ENCODE peak calls at places on chromosomes 13 and 19, in eight cellular contexts. H is GM20000, X is left ventricle myocardium inferior, U is lower leg skin, O is fibroblast of lung, S is fibroblast of pulmonary artery, R is GM23338, V is CD14-positive monocyte. E is an unnamed sample.

GRCh38 chr19:46068345-46069258 is 27.8 kb upstream of the IGFL4 start:
- DNase-seq in H (no peak), X (no peak), U (no peak), O (peak), S (peak), R (no peak), V (no peak), E (peak)

GRCh38 chr19:6011206-6011605 is 33.3 kb upstream of the RANBP3 start:
- DNase-seq in H (no peak), X (no peak), U (no peak), O (no peak), S (no peak), R (no peak), V (no peak), E (no peak)

GRCh38 chr13:109919715-109920375 is 133.5 kb upstream of the IRS2 start:
- DNase-seq in H (no peak), X (no peak), U (no peak), O (peak), S (peak), R (no peak), V (no peak), E (no peak)

GRCh38 chr13:103516009-103516795 is 450.0 kb upstream of the SLC10A2 start:
- DNase-seq in H (no peak), X (no peak), U (no peak), O (no peak), S (no peak), R (peak), V (no peak), E (no peak)

GRCh38 chr13:30744056-30744684 is 8.8 kb downstream of the ALOX5AP start:
- DNase-seq in H (peak), X (no peak), U (no peak), O (peak), S (no peak), R (no peak), V (peak), E (peak)

GRCh38 chr19:46654621-46655152 is 6.3 kb downstream of the DACT3 start:
- DNase-seq in H (no peak), X (no peak), U (no peak), O (no peak), S (no peak), R (peak), V (no peak), E (no peak)

GRCh38 chr19:48249502-48250014 is 6.2 kb downstream of the CARD8 start:
- DNase-seq in H (peak), X (peak), U (peak), O (no peak), S (peak), R (no peak), V (peak), E (no peak)

GRCh38 chr13:66775196-66775595 is 454.9 kb downstream of the PCDH9 start:
- DNase-seq in H (no peak), X (no peak), U (no peak), O (no peak), S (no peak), R (no peak), V (no peak), E (no peak)

GRCh38 chr19:37983153-37983552 is 76.1 kb downstream of the SIPA1L3 start:
- DNase-seq in H (no peak), X (no peak), U (no peak), O (peak), S (no peak), R (no peak), V (no peak), E (no peak)

GRCh38 chr13:72504026-72504925 is 223.2 kb downstream of the MZT1 start:
- DNase-seq in H (no peak), X (no peak), U (no peak), O (peak), S (no peak), R (no peak), V (no peak), E (no peak)

GRCh38 chr13:94556646-94557045 is 39.3 kb downstream of the TGDS start:
- DNase-seq in H (no peak), X (no peak), U (no peak), O (no peak), S (no peak), R (no peak), V (no peak), E (no peak)

GRCh38 chr19:40302224-40303011 is 17.3 kb upstream of the AKT2 start:
- DNase-seq in H (no peak), X (no peak), U (no peak), O (no peak), S (no peak), R (no peak), V (no peak), E (peak)

GRCh38 chr13:99442273-99442895 is 58.9 kb upstream of the TM9SF2 start:
- DNase-seq in H (no peak), X (no peak), U (peak), O (peak), S (peak), R (peak), V (no peak), E (peak)

GRCh38 chr19:31350033-31350692 is 927 bp upstream of the TSHZ3 start:
- DNase-seq in H (peak), X (peak), U (no peak), O (peak), S (peak), R (no peak), V (no peak), E (no peak)

GRCh38 chr19:45440873-45441654 is 17.3 kb upstream of the ERCC1 start:
- DNase-seq in H (no peak), X (no peak), U (no peak), O (no peak), S (peak), R (peak), V (no peak), E (no peak)

GRCh38 chr13:36244990-36245389 is 30.6 kb upstream of the SOHLH2 start:
- DNase-seq in H (no peak), X (no peak), U (no peak), O (no peak), S (no peak), R (no peak), V (no peak), E (no peak)

GRCh38 chr13:40136896-40137295 is 481.4 kb downstream of the COG6 start:
- DNase-seq in H (no peak), X (no peak), U (no peak), O (no peak), S (no peak), R (no peak), V (no peak), E (no peak)

GRCh38 chr19:41218615-41219507 is at the start of gene AXL:
- DNase-seq in H (no peak), X (peak), U (peak), O (peak), S (peak), R (peak), V (no peak), E (peak)

GRCh38 chr13:30696278-30697176 is 38.8 kb upstream of the ALOX5AP start:
- DNase-seq in H (no peak), X (peak), U (no peak), O (no peak), S (no peak), R (peak), V (peak), E (no peak)

GRCh38 chr13:35723820-35724219 is 247.3 kb upstream of the MAB21L1 start:
- DNase-seq in H (no peak), X (peak), U (no peak), O (no peak), S (peak), R (no peak), V (no peak), E (no peak)

GRCh38 chr19:44925114-44925891 is 10.9 kb downstream of the APOC1 start:
- DNase-seq in H (no peak), X (peak), U (peak), O (peak), S (peak), R (no peak), V (peak), E (no peak)

GRCh38 chr19:46442808-46443450 is 14.2 kb upstream of the PNMA8C start:
- DNase-seq in H (no peak), X (no peak), U (no peak), O (peak), S (peak), R (no peak), V (no peak), E (peak)

GRCh38 chr19:38740932-38741331 is 3.3 kb downstream of the CAPN12 start:
- DNase-seq in H (no peak), X (no peak), U (no peak), O (no peak), S (no peak), R (no peak), V (no peak), E (no peak)

GRCh38 chr19:16070366-16070990 is 5.8 kb upstream of the TPM4 start:
- DNase-seq in H (peak), X (peak), U (peak), O (no peak), S (no peak), R (no peak), V (peak), E (peak)

GRCh38 chr19:48608798-48609263 is 2.3 kb downstream of the SPACA4 start:
- DNase-seq in H (peak), X (no peak), U (no peak), O (no peak), S (peak), R (peak), V (no peak), E (peak)

GRCh38 chr13:57557979-57558529 is 73.5 kb upstream of the PCDH17 start:
- DNase-seq in H (no peak), X (no peak), U (no peak), O (peak), S (peak), R (peak), V (no peak), E (no peak)

GRCh38 chr19:40510526-40511115 is 43.8 kb downstream of the SPTBN4 start:
- DNase-seq in H (no peak), X (no peak), U (no peak), O (no peak), S (no peak), R (no peak), V (no peak), E (no peak)

GRCh38 chr13:97459215-97459772 is 25.3 kb downstream of the RAP2A start:
- DNase-seq in H (no peak), X (no peak), U (no peak), O (no peak), S (no peak), R (no peak), V (no peak), E (no peak)

GRCh38 chr13:109989155-109989554 is 202.8 kb upstream of the IRS2 start:
- DNase-seq in H (no peak), X (no peak), U (no peak), O (peak), S (peak), R (no peak), V (no peak), E (no peak)

GRCh38 chr13:41001695-41002094 is 17.4 kb downstream of the ELF1 start:
- DNase-seq in H (no peak), X (no peak), U (no peak), O (no peak), S (no peak), R (no peak), V (no peak), E (no peak)

GRCh38 chr19:44846455-44847143 is 502 bp downstream of the NECTIN2 start:
- DNase-seq in H (no peak), X (no peak), U (peak), O (peak), S (peak), R (peak), V (no peak), E (peak)

GRCh38 chr19:7395360-7395781 is 46.6 kb downstream of the ARHGEF18 start:
- DNase-seq in H (no peak), X (no peak), U (peak), O (no peak), S (peak), R (no peak), V (no peak), E (no peak)

GRCh38 chr19:28643284-28643683 is 569.7 kb downstream of the UQCRFS1 start:
- DNase-seq in H (no peak), X (no peak), U (no peak), O (no peak), S (no peak), R (no peak), V (no peak), E (no peak)

GRCh38 chr13:46184277-46184699 is 2.3 kb upstream of the LCP1 start:
- DNase-seq in H (peak), X (peak), U (no peak), O (no peak), S (peak), R (peak), V (peak), E (no peak)

GRCh38 chr19:56839665-56840451 is 668 bp downstream of the PEG3 start:
- DNase-seq in H (no peak), X (peak), U (peak), O (peak), S (peak), R (no peak), V (peak), E (no peak)

GRCh38 chr13:100646030-100646673 is 28.4 kb downstream of the TMTC4 start:
- DNase-seq in H (no peak), X (no peak), U (no peak), O (peak), S (peak), R (peak), V (no peak), E (peak)
- TF ChIP-seq CTCF in H (peak), X (peak), U (no peak), O (peak), S (peak), R (peak), V (no peak), E (no peak)

GRCh38 chr19:3505598-3506383 is at the start of gene FZR1:
- DNase-seq in H (peak), X (peak), U (peak), O (peak), S (peak), R (peak), V (peak), E (peak)
- TF ChIP-seq CTCF in H (no peak), X (no peak), U (no peak), O (no peak), S (peak), R (no peak), V (no peak), E (no peak)

DNA sequence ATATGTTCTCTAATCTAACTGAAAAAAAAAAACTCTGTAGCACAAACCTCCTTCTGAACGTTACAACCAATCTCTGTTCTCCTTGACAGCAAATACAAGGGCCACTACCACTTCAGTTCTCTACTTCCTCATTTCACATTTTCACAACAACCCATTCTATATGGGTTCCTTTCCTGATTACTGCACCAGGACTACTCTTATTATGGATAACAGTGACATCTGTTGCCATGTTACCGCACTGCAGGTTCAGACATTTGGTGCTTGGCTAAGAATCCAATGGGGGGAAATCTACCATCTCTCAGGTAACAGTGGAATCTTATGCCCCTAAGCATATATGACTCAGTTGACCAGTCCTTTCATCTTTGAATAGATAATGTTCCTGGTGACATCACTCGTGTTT is 11.6 kb upstream of the FPR3 start:
- DNase-seq in H (no peak), X (no peak), U (no peak), O (no peak), S (peak), R (peak), V (no peak), E (peak)
- TF ChIP-seq CTCF in H (no peak), X (peak), U (no peak), O (no peak), S (peak), R (peak), V (peak), E (peak)

DNA sequence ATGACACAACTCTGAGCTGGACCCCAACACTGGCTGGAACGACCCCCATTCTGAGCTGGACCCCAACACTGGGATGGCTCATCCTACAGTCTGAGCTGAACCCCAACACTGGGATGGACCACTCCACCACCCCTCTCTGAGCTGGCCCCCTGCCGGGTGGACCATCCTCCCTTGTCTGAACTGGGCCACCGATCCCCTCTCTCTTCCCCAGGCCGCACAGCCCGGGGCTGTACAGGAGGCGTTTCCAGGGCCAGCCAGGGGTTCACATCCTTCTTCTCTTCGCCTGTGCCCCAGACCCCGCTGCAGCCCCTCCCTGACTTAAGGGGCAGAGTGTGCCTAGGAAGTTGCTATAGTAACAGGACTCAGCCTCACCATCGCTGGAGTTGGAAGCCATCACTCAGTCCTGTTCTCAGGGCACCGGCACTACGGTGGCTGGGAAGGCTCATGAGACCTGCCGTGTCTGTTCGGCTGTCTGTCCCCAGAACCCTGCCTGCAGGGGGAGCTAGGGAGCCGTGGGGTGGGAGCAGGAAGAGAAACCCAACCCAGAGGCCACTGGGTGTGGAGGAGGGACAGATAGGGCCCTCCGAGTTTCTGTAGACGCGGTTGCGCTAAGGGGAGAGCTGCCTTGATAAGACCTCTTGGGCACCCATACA is 3.7 kb downstream of the PRKACA start:
- DNase-seq in H (no peak), X (peak), U (no peak), O (no peak), S (no peak), R (peak), V (no peak), E (no peak)
- TF ChIP-seq CTCF in H (peak), X (peak), U (no peak), O (no peak), S (peak), R (peak), V (peak), E (no peak)

GRCh38 chr19:10003271-10003670 is 7.0 kb downstream of the COL5A3 start:
- DNase-seq in H (no peak), X (no peak), U (no peak), O (no peak), S (no peak), R (no peak), V (no peak), E (no peak)
- TF ChIP-seq CTCF in H (no peak), X (no peak), U (no peak), O (no peak), S (no peak), R (no peak), V (no peak), E (no peak)

GRCh38 chr19:50795665-50796073 is 5.5 kb downstream of the ACP4 start:
- DNase-seq in H (no peak), X (no peak), U (no peak), O (no peak), S (no peak), R (no peak), V (no peak), E (no peak)

GRCh38 chr19:50794778-50795664 is 4.8 kb downstream of the ACP4 start:
- DNase-seq in H (no peak), X (no peak), U (no peak), O (no peak), S (no peak), R (peak), V (no peak), E (no peak)

GRCh38 chr19:50792852-50793250 is 2.6 kb downstream of the ACP4 start:
- DNase-seq in H (no peak), X (no peak), U (no peak), O (no peak), S (no peak), R (no peak), V (no peak), E (no peak)

GRCh38 chr19:50793558-50794065 is 3.4 kb downstream of the ACP4 start:
- DNase-seq in H (no peak), X (no peak), U (no peak), O (no peak), S (no peak), R (no peak), V (no peak), E (no peak)

DNA sequence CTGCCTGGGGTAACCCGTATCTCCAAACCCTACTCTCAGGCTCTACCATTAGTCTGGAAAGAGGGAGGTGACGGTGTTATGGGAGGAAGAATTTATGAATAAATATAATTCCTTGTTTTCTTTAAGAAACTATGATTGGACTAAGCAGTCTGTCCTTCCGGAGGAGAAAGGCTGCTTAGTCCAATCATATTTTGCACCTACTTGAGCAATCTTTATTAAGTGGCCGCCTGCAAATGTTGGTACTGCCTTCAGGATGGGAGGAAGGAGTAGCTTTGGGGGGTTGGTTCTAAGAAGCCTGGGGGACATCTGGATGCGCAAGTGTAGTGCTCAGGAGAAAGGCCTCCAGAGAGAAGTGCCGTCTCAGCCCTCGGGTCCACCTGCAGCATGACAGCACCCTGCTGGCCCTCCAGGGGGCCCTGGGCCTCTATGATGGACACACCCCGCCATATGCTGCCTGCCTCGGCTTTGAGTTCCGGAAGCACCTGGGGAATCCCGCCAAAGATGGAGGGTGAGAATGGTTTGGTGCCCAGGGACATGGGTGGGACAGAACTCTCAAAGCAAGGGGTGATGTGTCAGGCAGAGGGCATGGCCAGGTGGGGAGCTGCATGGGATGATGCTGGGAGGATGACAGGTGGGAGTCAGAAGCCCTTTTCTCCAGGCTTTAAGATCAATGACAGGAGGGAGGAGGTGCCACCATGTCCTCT is 4.0 kb downstream of the ACP4 start:
- DNase-seq in H (peak), X (no peak), U (no peak), O (no peak), S (no peak), R (no peak), V (no peak), E (no peak)
- TF ChIP-seq CTCF in H (peak), X (no peak), U (no peak), O (no peak), S (no peak), R (no peak), V (no peak), E (no peak)

DNA sequence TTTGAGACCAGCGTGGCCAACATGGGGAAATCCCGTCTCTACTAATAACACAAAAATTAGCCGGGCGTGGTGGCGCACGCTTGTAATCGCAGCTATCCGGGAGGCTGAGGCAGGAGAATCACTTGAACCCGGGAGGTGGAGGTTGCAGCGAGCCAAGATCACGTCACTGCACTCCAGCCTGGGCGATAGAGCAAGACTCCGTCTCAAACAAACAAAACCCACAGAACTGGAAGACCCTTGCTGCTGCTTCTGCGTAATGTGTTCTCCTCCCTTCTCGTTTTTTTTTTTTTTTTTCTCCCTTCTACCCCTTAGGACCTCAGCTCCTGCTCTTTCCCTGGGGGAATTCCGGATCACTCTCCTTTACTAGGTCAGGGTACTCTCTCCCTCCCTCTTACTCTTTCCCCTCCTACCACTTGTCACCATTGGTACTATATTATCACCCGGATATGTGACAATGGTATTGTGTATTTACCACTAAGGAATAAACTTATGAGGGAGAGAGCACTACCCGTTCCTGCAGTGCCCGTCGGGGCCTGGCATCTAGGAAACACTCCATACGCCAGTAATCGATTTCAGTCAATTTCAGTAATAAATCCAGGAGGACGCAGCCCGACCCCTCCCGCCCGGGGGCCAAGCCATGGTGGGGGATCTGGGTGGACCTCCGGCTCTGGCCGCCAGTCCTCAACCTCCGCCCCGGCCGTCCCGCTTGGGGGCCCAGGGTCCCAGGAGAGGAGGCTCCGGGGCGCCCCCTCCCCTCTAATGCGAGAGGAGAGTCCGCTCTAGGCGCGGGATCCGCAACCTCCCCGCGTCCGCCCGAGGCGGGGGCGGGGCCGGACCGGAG is 423 bp upstream of the GARRE1 start:
- DNase-seq in H (no peak), X (peak), U (peak), O (peak), S (no peak), R (peak), V (peak), E (peak)
- TF ChIP-seq CTCF in H (no peak), X (no peak), U (no peak), O (no peak), S (no peak), R (no peak), V (no peak), E (no peak)

GRCh38 chr19:18278521-18279265 is 2.7 kb downstream of the JUND start:
- DNase-seq in H (no peak), X (no peak), U (no peak), O (no peak), S (peak), R (peak), V (no peak), E (no peak)
- TF ChIP-seq CTCF in H (peak), X (no peak), U (no peak), O (peak), S (peak), R (peak), V (no peak), E (no peak)

E was measured in RWPE1.